ENCODE peak calls at places on chromosomes 2 and 18, in four cellular contexts. A is A549, K is cardiac muscle cell, Q is transverse colon. V is an unnamed sample. For H3K4me1, the result is how much of the 10 kb centered on the place peaks cover.

GRCh38 chr18:78734614-78734945 is 245.0 kb upstream of the SALL3 start:
- DNase-seq in K (no peak), Q (no peak), A (no peak), V (no peak)

GRCh38 chr2:40554665-40555294 is 102.9 kb upstream of the SLC8A1 start:
- DNase-seq in K (peak), A (peak), Q (peak), V (peak)

GRCh38 chr2:223243233-223243632 is 191.2 kb downstream of the KCNE4 start:
- DNase-seq in K (no peak), A (no peak), Q (no peak), V (no peak)

GRCh38 chr18:7789853-7790552 is 222.9 kb downstream of the PTPRM start:
- DNase-seq in K (peak), Q (no peak), A (peak), V (no peak)

GRCh38 chr2:63425606-63426005 is 162.7 kb downstream of the WDPCP start:
- DNase-seq in Q (no peak), K (peak), A (no peak), V (no peak)

GRCh38 chr18:55732227-55733106 is 144.5 kb upstream of the TCF4 start:
- DNase-seq in K (peak), A (no peak), Q (no peak), V (no peak)

GRCh38 chr18:21257383-21257782 is 15.4 kb downstream of the GREB1L start:
- DNase-seq in K (peak), Q (no peak), A (peak), V (no peak)

GRCh38 chr2:113240150-113240914 is 38.4 kb downstream of the PAX8 start:
- DNase-seq in K (peak), Q (peak), A (peak), V (peak)

GRCh38 chr2:174577967-174578589 is 19.5 kb downstream of the WIPF1 start:
- DNase-seq in Q (no peak), A (peak), K (peak), V (no peak)

GRCh38 chr2:215847718-215848117 is 165.6 kb downstream of the MREG start:
- DNase-seq in Q (no peak), K (peak), A (no peak), V (no peak)

GRCh38 chr2:134181219-134181618 is 72.7 kb upstream of the MGAT5 start:
- DNase-seq in K (no peak), Q (peak), A (no peak), V (no peak)

GRCh38 chr18:79614211-79615028 is 65.2 kb upstream of the CTDP1 start:
- DNase-seq in Q (no peak), A (no peak), K (no peak), V (no peak)

GRCh38 chr2:144115892-144116291 is 404.0 kb downstream of the ZEB2 start:
- DNase-seq in Q (no peak), A (no peak), K (no peak), V (no peak)

GRCh38 chr2:203327918-203328734 is at the start of gene ABI2:
- DNase-seq in A (peak), K (peak), Q (peak), V (peak)

GRCh38 chr2:129709956-129710598 is 269.4 kb upstream of the RAB6C start:
- DNase-seq in K (no peak), Q (no peak), A (no peak), V (peak)

GRCh38 chr2:46363535-46364170 is 66.4 kb downstream of the EPAS1 start:
- DNase-seq in K (peak), A (no peak), Q (no peak), V (no peak)

GRCh38 chr18:68519341-68519740 is 195.6 kb downstream of the TMX3 start:
- DNase-seq in A (no peak), Q (no peak), K (no peak), V (no peak)

GRCh38 chr2:165617720-165618119 is 148.2 kb downstream of the CSRNP3 start:
- DNase-seq in K (no peak), A (no peak), Q (no peak), V (no peak)

GRCh38 chr2:39642054-39642742 is 23.5 kb upstream of the TMEM178A start:
- DNase-seq in A (peak), K (peak), Q (no peak), V (no peak)

GRCh38 chr18:63158676-63159291 is 160.8 kb downstream of the BCL2 start:
- DNase-seq in Q (no peak), K (no peak), A (no peak), V (no peak)
- H3K4me3 ChIP-seq in Q (no peak), K (no peak), A (no peak), V (no peak)

GRCh38 chr2:127105656-127106456 is 1.1 kb downstream of the BIN1 start:
- DNase-seq in A (no peak), K (peak), Q (peak), V (no peak)
- H3K4me1 ChIP-seq in A (under half), K (under half), Q (under half), V (under half)

GRCh38 chr2:201452856-201453643 is 1.5 kb downstream of the STRADB start:
- DNase-seq in Q (no peak), K (no peak), A (no peak), V (no peak)

GRCh38 chr2:201451330-201452057 is at the start of the genes STRADB and TRAK2:
- DNase-seq in Q (peak), K (peak), A (peak), V (peak)

GRCh38 chr2:201450910-201451329 is 338 bp downstream of the TRAK2 start:
- DNase-seq in K (peak), A (no peak), Q (no peak), V (no peak)

GRCh38 chr2:201448701-201449100 is 2.6 kb downstream of the TRAK2 start:
- DNase-seq in K (no peak), A (no peak), Q (peak), V (no peak)

DNA sequence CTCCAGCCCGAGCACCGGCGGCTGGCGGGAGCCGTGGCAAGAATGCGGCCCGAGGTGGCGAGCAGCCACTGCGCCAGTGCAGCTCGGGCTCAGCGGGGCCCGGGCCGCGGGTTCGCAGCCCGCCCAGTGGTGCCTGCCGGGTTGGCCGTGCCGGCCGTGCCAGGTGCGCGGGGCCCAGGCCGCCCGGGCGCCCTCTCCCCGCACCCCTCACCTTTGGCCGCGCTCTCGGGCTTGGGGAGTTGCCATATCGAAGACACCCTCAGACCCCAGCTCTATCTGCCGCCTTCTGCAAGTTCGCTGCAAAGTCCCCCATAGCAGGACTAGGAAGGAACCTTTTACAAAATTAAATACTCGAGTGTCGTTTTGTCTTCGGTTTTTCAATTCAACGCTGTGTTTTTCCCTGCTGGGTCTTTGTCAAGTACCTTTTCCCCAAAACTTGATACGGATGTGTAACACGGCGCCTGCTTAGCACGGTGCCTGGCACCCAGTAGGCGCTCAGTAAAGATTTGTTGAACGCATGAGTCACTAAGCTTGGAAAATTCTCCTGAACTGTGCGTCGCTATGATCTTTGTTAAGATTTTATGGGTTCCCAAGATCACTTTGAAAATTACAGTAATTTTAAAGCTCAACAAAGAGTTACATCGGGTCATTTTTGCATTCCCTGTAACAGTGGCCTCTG is 657 bp downstream of the STRADB start:
- DNase-seq in A (no peak), Q (peak), K (peak), V (no peak)
- H3K4me3 ChIP-seq in A (peak), Q (peak), K (peak), V (peak)

GRCh38 chr2:101307950-101308431 is 510 bp downstream of the RNF149 start:
- DNase-seq in Q (peak), A (peak), K (peak), V (no peak)
- H3K4me1 ChIP-seq in Q (under half), A (under half), K (under half), V (under half)

GRCh38 chr18:77061291-77061945 is 71.2 kb downstream of the MBP start:
- DNase-seq in A (no peak), K (no peak), Q (no peak), V (no peak)
- H3K4me3 ChIP-seq in A (no peak), K (no peak), Q (no peak), V (no peak)

DNA sequence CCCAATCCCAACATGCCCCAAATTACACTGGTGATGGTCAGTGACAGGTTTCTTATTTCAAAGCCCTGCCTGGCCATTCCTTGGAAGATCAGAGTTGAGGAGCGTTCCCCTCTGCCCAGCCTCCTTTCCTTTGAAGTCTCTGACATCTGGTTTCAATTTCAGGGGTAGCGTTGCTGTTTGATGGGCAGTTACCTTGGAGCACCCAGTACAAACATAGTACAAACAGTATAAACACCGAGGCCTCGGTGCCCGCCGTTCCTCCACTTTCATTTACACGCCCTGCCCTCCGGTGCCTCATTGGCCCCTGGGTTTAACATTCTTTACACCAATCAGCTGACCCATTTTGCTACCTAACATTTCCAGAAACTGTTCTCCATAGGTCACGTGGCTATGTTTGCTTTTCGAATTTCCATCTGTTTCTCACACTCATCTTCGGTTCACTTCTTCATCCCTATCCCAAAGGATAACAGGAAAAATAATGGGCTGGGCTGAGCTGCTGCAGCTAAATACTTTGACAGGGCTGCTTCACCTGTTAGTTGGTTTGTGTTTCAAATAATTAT is 65.6 kb downstream of the NRP2 start:
- DNase-seq in K (no peak), Q (no peak), A (peak), V (no peak)
- H3K4me1 ChIP-seq in K (under half), Q (under half), A (half or more), V (under half)

GRCh38 chr18:493974-494601 is 6.4 kb downstream of the COLEC12 start:
- DNase-seq in K (peak), Q (no peak), A (no peak), V (no peak)

GRCh38 chr18:495452-495851 is 5.0 kb downstream of the COLEC12 start:
- DNase-seq in K (no peak), Q (no peak), A (no peak), V (no peak)

GRCh38 chr18:495017-495416 is 5.5 kb downstream of the COLEC12 start:
- DNase-seq in A (no peak), Q (no peak), K (no peak), V (no peak)

GRCh38 chr18:492451-492850 is 8.1 kb downstream of the COLEC12 start:
- DNase-seq in Q (no peak), K (peak), A (no peak), V (no peak)

GRCh38 chr18:494602-494983 is 5.9 kb downstream of the COLEC12 start:
- DNase-seq in A (no peak), Q (no peak), K (peak), V (no peak)
- H3K4me3 ChIP-seq in A (no peak), Q (no peak), K (no peak), V (no peak)

DNA sequence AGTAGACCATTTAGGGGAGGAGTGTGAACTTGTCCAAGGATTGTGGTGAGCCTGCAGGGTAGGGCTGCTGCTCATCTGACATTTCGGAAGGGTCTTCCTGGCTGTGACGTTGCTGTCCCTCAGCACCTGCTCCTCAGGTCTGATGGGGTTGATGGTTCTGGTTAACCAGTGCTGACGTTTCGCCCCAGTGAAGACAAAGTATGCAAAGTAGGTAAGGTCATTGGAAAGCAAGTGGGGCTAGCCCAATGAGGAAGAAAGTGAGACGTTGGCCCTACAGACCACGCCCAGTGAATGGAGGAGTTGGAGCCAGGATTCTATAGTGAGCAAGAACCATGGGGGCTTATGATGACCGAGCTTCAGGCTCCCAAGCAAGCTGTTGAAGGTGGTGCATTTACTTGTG is 33.4 kb upstream of the ZNF396 start:
- DNase-seq in Q (no peak), A (no peak), K (no peak), V (no peak)
- H3K4me1 ChIP-seq in Q (under half), A (under half), K (under half), V (under half)